ENCODE peak calls at places on chromosome 22, in five cellular contexts. Z is HepG2, M is HCT116, T is K562, S is GM12878. J is an unnamed sample.

GRCh38 chr22:30375312-30375849 is 11.8 kb downstream of the RNF215 start:
- DNase-seq in Z (no peak), M (no peak), T (no peak), S (no peak), J (no peak)

GRCh38 chr22:37209140-37209845 is 3.0 kb downstream of the SSTR3 start:
- DNase-seq in Z (no peak), M (no peak), T (no peak), S (no peak), J (no peak)

GRCh38 chr22:22942511-22943329 is 55.1 kb downstream of the IGLL5 start:
- DNase-seq in Z (peak; percentile 44), M (peak; percentile 59), T (peak; percentile 99), S (peak; percentile 78), J (no peak)

GRCh38 chr22:37496651-37497599 is 10.7 kb upstream of the MFNG start:
- DNase-seq in Z (no peak), M (no peak), T (no peak), S (no peak), J (no peak)

GRCh38 chr22:16601437-16602223 is 9.0 kb upstream of the CCT8L2 start:
- DNase-seq in Z (no peak), M (no peak), T (peak; percentile 92), S (no peak), J (no peak)

GRCh38 chr22:24482586-24482985 is 12.5 kb upstream of the UPB1 start:
- DNase-seq in Z (no peak), M (no peak), T (no peak), S (no peak), J (no peak)

GRCh38 chr22:19709063-19709769 is 5.1 kb upstream of the SEPTIN5 start:
- DNase-seq in Z (no peak), M (no peak), T (no peak), S (no peak), J (no peak)

GRCh38 chr22:26606611-26607010 is 11.2 kb downstream of the CRYBB1 start:
- DNase-seq in Z (no peak), M (no peak), T (no peak), S (no peak), J (no peak)

GRCh38 chr22:17772249-17772962 is 1.9 kb downstream of the BID start:
- DNase-seq in Z (no peak), M (no peak), T (no peak), S (no peak), J (no peak)

GRCh38 chr22:26712158-26712557 is 54.8 kb downstream of the MIAT start:
- DNase-seq in Z (no peak), M (no peak), T (no peak), S (no peak), J (no peak)

GRCh38 chr22:36166518-36167220 is 6.1 kb upstream of the APOL3 start:
- DNase-seq in Z (no peak), M (no peak), T (no peak), S (no peak), J (no peak)

GRCh38 chr22:36755316-36755715 is 20.6 kb downstream of the IFT27 start:
- DNase-seq in Z (no peak), M (no peak), T (no peak), S (no peak), J (no peak)

GRCh38 chr22:46929689-46930225 is 167.3 kb downstream of the TBC1D22A start:
- DNase-seq in Z (no peak), M (no peak), T (no peak), S (no peak), J (peak; percentile 34)

GRCh38 chr22:19694696-19695095 is 19.6 kb upstream of the SEPTIN5 start:
- DNase-seq in Z (no peak), M (no peak), T (no peak), S (no peak), J (no peak)

GRCh38 chr22:36977401-36977861 is 41.8 kb downstream of the TST start:
- DNase-seq in Z (peak; percentile 41), M (no peak), T (peak; percentile 79), S (peak; percentile 28), J (peak; percentile 57)

GRCh38 chr22:38202437-38203089 is 769 bp downstream of the MAFF start:
- DNase-seq in Z (peak; percentile 50), M (no peak), T (peak; percentile 83), S (no peak), J (no peak)

DNA sequence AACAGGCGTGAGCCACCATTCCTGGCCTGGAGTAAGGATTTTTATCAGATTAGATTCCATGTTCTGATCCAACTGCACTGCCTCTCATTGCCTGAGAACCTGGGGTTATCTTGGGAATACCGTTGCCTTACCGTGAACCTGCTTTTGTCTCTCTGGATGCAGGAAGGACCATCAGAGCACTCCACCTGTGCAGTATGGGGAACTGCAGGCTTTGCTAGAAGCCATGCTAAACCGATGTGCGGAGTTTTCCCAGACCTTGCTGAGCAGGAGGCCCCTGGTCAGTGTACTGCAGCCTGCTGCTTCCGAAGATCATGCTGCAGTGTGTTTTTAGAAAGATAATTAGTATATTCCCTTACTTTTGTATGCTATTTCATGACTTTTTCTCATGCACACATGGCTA is 43.6 kb downstream of the MEI1 start:
- DNase-seq in Z (no peak), M (no peak), T (peak; percentile 9), S (no peak), J (no peak)
- TF ChIP-seq SRF in Z (no peak), M (no peak), T (no peak), S (no peak), J (no peak)

GRCh38 chr22:48380016-48380665 is 1447.5 kb downstream of the BRD1 start:
- DNase-seq in Z (no peak), M (no peak), T (no peak), S (no peak), J (peak; percentile 42)
- TF ChIP-seq SRF in Z (no peak), M (no peak), T (no peak), S (no peak), J (no peak)

GRCh38 chr22:32542332-32543019 is 67.9 kb downstream of the FBXO7 start:
- DNase-seq in Z (no peak), M (no peak), T (peak; percentile 15), S (no peak), J (no peak)
- TF ChIP-seq SRF in Z (no peak), M (no peak), T (no peak), S (no peak), J (no peak)

GRCh38 chr22:42742940-42743339 is 22.3 kb upstream of the A4GALT start:
- DNase-seq in Z (no peak), M (no peak), T (no peak), S (no peak), J (no peak)

GRCh38 chr22:42747701-42748513 is 27.2 kb upstream of the A4GALT start:
- DNase-seq in Z (peak; percentile 74), M (no peak), T (no peak), S (no peak), J (no peak)

GRCh38 chr22:42743501-42743991 is 22.9 kb upstream of the A4GALT start:
- DNase-seq in Z (peak; percentile 83), M (no peak), T (no peak), S (no peak), J (no peak)

DNA sequence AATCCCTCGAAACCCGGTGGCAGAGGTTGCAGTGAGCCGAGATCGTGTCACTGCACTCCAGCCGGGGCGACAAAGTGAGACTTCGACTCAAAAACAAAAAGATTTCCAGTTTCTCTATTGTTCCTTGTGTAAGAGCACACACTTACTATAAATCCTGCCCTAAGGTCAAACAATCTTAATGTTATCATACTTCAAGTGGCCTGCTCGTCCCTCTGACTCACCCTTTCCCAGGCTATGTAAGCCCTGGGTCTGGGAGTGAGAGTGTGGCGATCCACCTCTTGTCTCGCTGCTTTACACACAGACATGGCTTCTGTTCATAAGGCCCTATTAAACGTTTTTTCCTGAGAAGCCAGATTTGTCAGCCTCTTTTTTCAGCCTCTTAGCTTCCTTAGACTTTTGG is 24.4 kb upstream of the A4GALT start:
- DNase-seq in Z (no peak), M (no peak), T (no peak), S (no peak), J (no peak)
- TF ChIP-seq SRF in Z (no peak), M (no peak), T (no peak), S (no peak), J (no peak)

GRCh38 chr22:28629420-28630184 is 50.0 kb downstream of the TTC28 start:
- DNase-seq in Z (peak; percentile 4), M (peak; percentile 19), T (peak; percentile 28), S (no peak), J (no peak)
- TF ChIP-seq SRF in Z (no peak), M (no peak), T (no peak), S (no peak), J (no peak)

GRCh38 chr22:49894321-49895072 is 23.7 kb downstream of the ALG12 start:
- DNase-seq in Z (no peak), M (no peak), T (peak; percentile 36), S (no peak), J (no peak)
- TF ChIP-seq SRF in Z (no peak), M (no peak), T (no peak), S (no peak), J (no peak)

GRCh38 chr22:39972656-39973055 is 12.5 kb downstream of the TMA7B start:
- DNase-seq in Z (no peak), M (no peak), T (no peak), S (no peak), J (no peak)

GRCh38 chr22:39970742-39971141 is 10.5 kb downstream of the TMA7B start:
- DNase-seq in Z (no peak), M (no peak), T (no peak), S (no peak), J (no peak)

GRCh38 chr22:39973656-39974055 is 13.5 kb downstream of the TMA7B start:
- DNase-seq in Z (no peak), M (no peak), T (no peak), S (no peak), J (no peak)

GRCh38 chr22:39979048-39979447 is 15.7 kb upstream of the FAM83F start:
- DNase-seq in Z (no peak), M (no peak), T (no peak), S (no peak), J (no peak)

GRCh38 chr22:39974065-39974464 is 13.9 kb downstream of the TMA7B start:
- DNase-seq in Z (no peak), M (no peak), T (no peak), S (no peak), J (no peak)
- TF ChIP-seq SRF in Z (no peak), M (no peak), T (no peak), S (no peak), J (no peak)

DNA sequence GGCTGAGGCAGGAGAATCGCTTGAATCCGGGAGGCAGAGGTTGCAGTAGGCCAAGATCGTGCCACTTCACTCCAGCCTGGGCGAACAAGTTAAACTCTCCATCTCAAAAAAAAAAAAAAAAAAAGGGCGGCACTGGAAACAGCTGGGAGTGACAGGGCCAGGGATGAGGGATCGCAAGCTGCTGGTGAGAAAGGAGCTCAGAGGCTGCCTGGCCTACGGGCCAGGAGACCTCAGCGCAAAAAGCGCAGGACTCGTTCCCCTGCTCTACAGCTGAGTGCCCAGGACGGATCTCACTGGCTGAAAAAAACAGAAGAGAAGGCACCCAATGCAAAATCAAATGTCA is 680 bp upstream of the NUP50 start:
- DNase-seq in Z (no peak), M (no peak), T (peak; percentile 31), S (no peak), J (no peak)
- TF ChIP-seq SRF in Z (no peak), M (no peak), T (no peak), S (no peak), J (no peak)

DNA sequence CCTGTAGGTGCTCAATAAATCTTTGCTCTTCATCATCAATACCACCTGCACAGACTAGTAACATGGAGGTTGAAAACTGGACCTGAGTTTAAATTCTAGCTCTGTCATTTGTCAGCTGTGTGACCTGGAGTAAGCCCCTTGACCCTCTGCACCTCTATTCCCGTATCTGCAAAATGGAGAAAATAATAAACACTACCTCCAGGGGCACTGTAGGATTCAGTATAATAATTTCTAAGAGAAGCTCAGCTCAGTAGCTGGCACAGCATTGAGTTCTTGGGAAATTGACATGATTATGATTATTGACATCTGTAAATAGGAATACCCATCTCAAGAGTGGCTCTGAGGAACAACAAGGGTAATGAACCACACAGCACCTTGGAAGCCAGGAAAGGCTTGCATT is 78.4 kb downstream of the MN1 start:
- DNase-seq in Z (no peak), M (no peak), T (no peak), S (no peak), J (no peak)
- TF ChIP-seq SRF in Z (no peak), M (no peak), T (no peak), S (no peak), J (no peak)

J was measured in H1.